ENCODE peak calls at places on chromosomes 11 and 22, in four cellular contexts. B is cardiac fibroblast, V is fibroblast of the aortic adventitia, A is GM20000. F is an unnamed sample.

GRCh38 chr11:70464509-70465361 is 66.4 kb downstream of the CTTN start:
- DNase-seq in B (no peak), A (no peak), V (no peak), F (no peak)

GRCh38 chr11:57493507-57494503 is 21.7 kb downstream of the SLC43A1 start:
- DNase-seq in B (peak), V (no peak), A (peak), F (no peak)

GRCh38 chr11:103773537-103773936 is 262.9 kb upstream of the DDI1 start:
- DNase-seq in A (no peak), V (no peak), B (no peak), F (no peak)

GRCh38 chr11:74142624-74143023 is 28.2 kb downstream of the C2CD3 start:
- DNase-seq in B (no peak), A (no peak), V (no peak), F (no peak)

GRCh38 chr22:44807915-44808690 is 55.7 kb downstream of the ARHGAP8 start:
- DNase-seq in V (no peak), A (no peak), B (no peak), F (no peak)

GRCh38 chr11:46036969-46037368 is 84.3 kb downstream of the PHF21A start:
- DNase-seq in B (no peak), V (no peak), A (no peak), F (no peak)

GRCh38 chr11:65212226-65212801 is 30.6 kb downstream of the CAPN1 start:
- DNase-seq in B (peak), V (no peak), A (no peak), F (no peak)

GRCh38 chr11:81574301-81574700 is 1159.4 kb downstream of the FAM181B start:
- DNase-seq in A (no peak), V (no peak), B (no peak), F (no peak)

GRCh38 chr11:110126936-110127335 is 33.7 kb downstream of the ZC3H12C start:
- DNase-seq in A (no peak), V (no peak), B (no peak), F (no peak)

GRCh38 chr11:5553347-5553746 is 5.0 kb upstream of the OR52H1 start:
- DNase-seq in B (no peak), A (no peak), V (peak), F (no peak)

GRCh38 chr11:30573951-30574350 is 12.2 kb downstream of the MPPED2 start:
- DNase-seq in V (no peak), A (no peak), B (no peak), F (no peak)

GRCh38 chr22:20509344-20510047 is 2.1 kb downstream of the MED15 start:
- DNase-seq in A (peak), V (peak), B (peak), F (no peak)

GRCh38 chr11:16607675-16608644 is 130.5 kb upstream of the C11orf58 start:
- DNase-seq in V (no peak), A (peak), B (peak), F (no peak)

GRCh38 chr11:33970984-33971466 is 79.1 kb upstream of the LMO2 start:
- DNase-seq in A (peak), B (peak), V (peak), F (peak)

GRCh38 chr11:123054301-123055065 is 7.5 kb downstream of the HSPA8 start:
- DNase-seq in A (peak), V (peak), B (peak), F (no peak)